ENCODE peak calls at places on chromosomes 6 and 20, in nine cellular contexts. One of them, this sample, is unnamed.

GRCh38 chr6:43644940-43645612 is at the start of gene RSPH9:
- DNase-seq in non-pigmented ciliary epithelial cell: no peak
- DNase-seq in substantia nigra: peak; percentile 84
- DNase-seq in stimulated activated CD8-positive, alpha-beta memory T cell treated with anti-CD3 and anti-CD28 coated beads, Interleukin-15, amount 100 ng/mL, for 24 hours: no peak
- DNase-seq in EL: peak; percentile 65
- DNase-seq in GM13976: peak; percentile 83
- DNase-seq in immature natural killer cell: peak; percentile 44
- DNase-seq in B cell: peak; percentile 76
- DNase-seq in left cardiac atrium: peak; percentile 81
- DNase-seq in this sample: peak; percentile 73

GRCh38 chr20:62536731-62537401 is 61.1 kb upstream of the GATA5 start:
- DNase-seq in EL: peak; percentile 53
- DNase-seq in B cell: no peak
- DNase-seq in left cardiac atrium: no peak
- DNase-seq in non-pigmented ciliary epithelial cell: no peak
- DNase-seq in stimulated activated CD8-positive, alpha-beta memory T cell treated with anti-CD3 and anti-CD28 coated beads, Interleukin-15, amount 100 ng/mL, for 24 hours: no peak
- DNase-seq in GM13976: no peak
- DNase-seq in immature natural killer cell: no peak
- DNase-seq in substantia nigra: no peak
- DNase-seq in this sample: no peak

GRCh38 chr20:13441388-13441787 is 197.3 kb downstream of the TASP1 start:
- DNase-seq in EL: no peak
- DNase-seq in GM13976: no peak
- DNase-seq in immature natural killer cell: no peak
- DNase-seq in left cardiac atrium: no peak
- DNase-seq in B cell: no peak
- DNase-seq in substantia nigra: no peak
- DNase-seq in stimulated activated CD8-positive, alpha-beta memory T cell treated with anti-CD3 and anti-CD28 coated beads, Interleukin-15, amount 100 ng/mL, for 24 hours: no peak
- DNase-seq in non-pigmented ciliary epithelial cell: no peak
- DNase-seq in this sample: no peak

GRCh38 chr6:3231213-3232016 is 4.0 kb upstream of the TUBB2B start:
- DNase-seq in EL: peak; percentile 80
- DNase-seq in GM13976: no peak
- DNase-seq in stimulated activated CD8-positive, alpha-beta memory T cell treated with anti-CD3 and anti-CD28 coated beads, Interleukin-15, amount 100 ng/mL, for 24 hours: no peak
- DNase-seq in immature natural killer cell: no peak
- DNase-seq in non-pigmented ciliary epithelial cell: no peak
- DNase-seq in substantia nigra: peak; percentile 69
- DNase-seq in left cardiac atrium: peak; percentile 77
- DNase-seq in B cell: no peak
- DNase-seq in this sample: peak; percentile 81

GRCh38 chr6:46380152-46380807 is 111.0 kb downstream of the RCAN2 start:
- DNase-seq in GM13976: no peak
- DNase-seq in non-pigmented ciliary epithelial cell: no peak
- DNase-seq in stimulated activated CD8-positive, alpha-beta memory T cell treated with anti-CD3 and anti-CD28 coated beads, Interleukin-15, amount 100 ng/mL, for 24 hours: no peak
- DNase-seq in left cardiac atrium: no peak
- DNase-seq in substantia nigra: no peak
- DNase-seq in B cell: no peak
- DNase-seq in EL: no peak
- DNase-seq in immature natural killer cell: no peak
- DNase-seq in this sample: no peak

GRCh38 chr6:161423271-161423670 is 149.4 kb upstream of the AGPAT4 start:
- DNase-seq in immature natural killer cell: no peak
- DNase-seq in EL: no peak
- DNase-seq in non-pigmented ciliary epithelial cell: no peak
- DNase-seq in stimulated activated CD8-positive, alpha-beta memory T cell treated with anti-CD3 and anti-CD28 coated beads, Interleukin-15, amount 100 ng/mL, for 24 hours: no peak
- DNase-seq in substantia nigra: no peak
- DNase-seq in GM13976: no peak
- DNase-seq in left cardiac atrium: no peak
- DNase-seq in B cell: no peak
- DNase-seq in this sample: no peak

GRCh38 chr20:37243076-37243936 is 18.3 kb downstream of the GHRH start:
- DNase-seq in stimulated activated CD8-positive, alpha-beta memory T cell treated with anti-CD3 and anti-CD28 coated beads, Interleukin-15, amount 100 ng/mL, for 24 hours: no peak
- DNase-seq in GM13976: no peak
- DNase-seq in non-pigmented ciliary epithelial cell: no peak
- DNase-seq in immature natural killer cell: no peak
- DNase-seq in B cell: no peak
- DNase-seq in EL: no peak
- DNase-seq in substantia nigra: peak; percentile 47
- DNase-seq in left cardiac atrium: no peak
- DNase-seq in this sample: no peak

GRCh38 chr20:25071722-25072121 is 10.2 kb downstream of the VSX1 start:
- DNase-seq in immature natural killer cell: no peak
- DNase-seq in EL: no peak
- DNase-seq in non-pigmented ciliary epithelial cell: no peak
- DNase-seq in left cardiac atrium: no peak
- DNase-seq in stimulated activated CD8-positive, alpha-beta memory T cell treated with anti-CD3 and anti-CD28 coated beads, Interleukin-15, amount 100 ng/mL, for 24 hours: no peak
- DNase-seq in GM13976: no peak
- DNase-seq in B cell: no peak
- DNase-seq in substantia nigra: no peak
- DNase-seq in this sample: no peak

GRCh38 chr20:39264506-39265172 is 302.5 kb downstream of the DHX35 start:
- DNase-seq in stimulated activated CD8-positive, alpha-beta memory T cell treated with anti-CD3 and anti-CD28 coated beads, Interleukin-15, amount 100 ng/mL, for 24 hours: peak; percentile 4
- DNase-seq in substantia nigra: peak; percentile 58
- DNase-seq in left cardiac atrium: peak; percentile 69
- DNase-seq in EL: peak; percentile 74
- DNase-seq in B cell: no peak
- DNase-seq in immature natural killer cell: peak; percentile 7
- DNase-seq in GM13976: peak; percentile 55
- DNase-seq in non-pigmented ciliary epithelial cell: peak; percentile 28
- DNase-seq in this sample: peak; percentile 91

GRCh38 chr6:167721291-167721690 is 105.4 kb upstream of the AFDN start:
- DNase-seq in non-pigmented ciliary epithelial cell: no peak
- DNase-seq in left cardiac atrium: no peak
- DNase-seq in stimulated activated CD8-positive, alpha-beta memory T cell treated with anti-CD3 and anti-CD28 coated beads, Interleukin-15, amount 100 ng/mL, for 24 hours: no peak
- DNase-seq in B cell: no peak
- DNase-seq in substantia nigra: no peak
- DNase-seq in immature natural killer cell: no peak
- DNase-seq in EL: no peak
- DNase-seq in GM13976: no peak
- DNase-seq in this sample: no peak

GRCh38 chr6:83696674-83697073 is 12.2 kb downstream of the SNAP91 start:
- DNase-seq in substantia nigra: no peak
- DNase-seq in B cell: no peak
- DNase-seq in immature natural killer cell: no peak
- DNase-seq in left cardiac atrium: no peak
- DNase-seq in stimulated activated CD8-positive, alpha-beta memory T cell treated with anti-CD3 and anti-CD28 coated beads, Interleukin-15, amount 100 ng/mL, for 24 hours: no peak
- DNase-seq in EL: peak; percentile 36
- DNase-seq in non-pigmented ciliary epithelial cell: no peak
- DNase-seq in GM13976: no peak
- DNase-seq in this sample: no peak

GRCh38 chr6:125363360-125364121 is 61.8 kb upstream of the HDDC2 start:
- DNase-seq in immature natural killer cell: no peak
- DNase-seq in GM13976: peak; percentile 17
- DNase-seq in left cardiac atrium: peak; percentile 69
- DNase-seq in non-pigmented ciliary epithelial cell: no peak
- DNase-seq in stimulated activated CD8-positive, alpha-beta memory T cell treated with anti-CD3 and anti-CD28 coated beads, Interleukin-15, amount 100 ng/mL, for 24 hours: no peak
- DNase-seq in substantia nigra: peak; percentile 44
- DNase-seq in EL: peak; percentile 36
- DNase-seq in B cell: no peak
- DNase-seq in this sample: peak; percentile 11

GRCh38 chr20:40963505-40963845 is 65.1 kb upstream of the TOP1 start:
- DNase-seq in non-pigmented ciliary epithelial cell: no peak
- DNase-seq in GM13976: no peak
- DNase-seq in EL: no peak
- DNase-seq in immature natural killer cell: no peak
- DNase-seq in stimulated activated CD8-positive, alpha-beta memory T cell treated with anti-CD3 and anti-CD28 coated beads, Interleukin-15, amount 100 ng/mL, for 24 hours: no peak
- DNase-seq in substantia nigra: no peak
- DNase-seq in left cardiac atrium: no peak
- DNase-seq in B cell: no peak
- DNase-seq in this sample: no peak

GRCh38 chr6:165227644-165228329 is 81.6 kb downstream of the C6orf118 start:
- DNase-seq in immature natural killer cell: no peak
- DNase-seq in substantia nigra: no peak
- DNase-seq in non-pigmented ciliary epithelial cell: no peak
- DNase-seq in left cardiac atrium: no peak
- DNase-seq in EL: no peak
- DNase-seq in B cell: no peak
- DNase-seq in GM13976: no peak
- DNase-seq in stimulated activated CD8-positive, alpha-beta memory T cell treated with anti-CD3 and anti-CD28 coated beads, Interleukin-15, amount 100 ng/mL, for 24 hours: no peak
- DNase-seq in this sample: peak; percentile 83

GRCh38 chr6:163872335-163872734 is 457.8 kb downstream of the QKI start:
- DNase-seq in left cardiac atrium: no peak
- DNase-seq in substantia nigra: no peak
- DNase-seq in EL: peak; percentile 96
- DNase-seq in non-pigmented ciliary epithelial cell: no peak
- DNase-seq in B cell: no peak
- DNase-seq in stimulated activated CD8-positive, alpha-beta memory T cell treated with anti-CD3 and anti-CD28 coated beads, Interleukin-15, amount 100 ng/mL, for 24 hours: no peak
- DNase-seq in GM13976: no peak
- DNase-seq in immature natural killer cell: no peak
- DNase-seq in this sample: no peak

GRCh38 chr6:29603456-29603855 is 18.5 kb downstream of the OR2H2 start:
- DNase-seq in substantia nigra: no peak
- DNase-seq in non-pigmented ciliary epithelial cell: no peak
- DNase-seq in EL: no peak
- DNase-seq in immature natural killer cell: no peak
- DNase-seq in GM13976: no peak
- DNase-seq in B cell: no peak
- DNase-seq in left cardiac atrium: no peak
- DNase-seq in stimulated activated CD8-positive, alpha-beta memory T cell treated with anti-CD3 and anti-CD28 coated beads, Interleukin-15, amount 100 ng/mL, for 24 hours: no peak
- DNase-seq in this sample: no peak

GRCh38 chr6:89433637-89434499 is 916 bp downstream of the ANKRD6 start:
- DNase-seq in stimulated activated CD8-positive, alpha-beta memory T cell treated with anti-CD3 and anti-CD28 coated beads, Interleukin-15, amount 100 ng/mL, for 24 hours: no peak
- DNase-seq in immature natural killer cell: peak; percentile 28
- DNase-seq in left cardiac atrium: peak; percentile 37
- DNase-seq in B cell: peak; percentile 72
- DNase-seq in EL: no peak
- DNase-seq in substantia nigra: peak; percentile 54
- DNase-seq in GM13976: peak; percentile 55
- DNase-seq in non-pigmented ciliary epithelial cell: no peak
- DNase-seq in this sample: no peak

GRCh38 chr6:25002326-25003066 is 66.7 kb upstream of the RIPOR2 start:
- DNase-seq in non-pigmented ciliary epithelial cell: no peak
- DNase-seq in immature natural killer cell: no peak
- DNase-seq in stimulated activated CD8-positive, alpha-beta memory T cell treated with anti-CD3 and anti-CD28 coated beads, Interleukin-15, amount 100 ng/mL, for 24 hours: no peak
- DNase-seq in substantia nigra: no peak
- DNase-seq in B cell: no peak
- DNase-seq in left cardiac atrium: no peak
- DNase-seq in EL: no peak
- DNase-seq in GM13976: no peak
- DNase-seq in this sample: no peak

GRCh38 chr20:11261533-11262000 is 587.8 kb upstream of the JAG1 start:
- DNase-seq in B cell: no peak
- DNase-seq in immature natural killer cell: no peak
- DNase-seq in EL: peak; percentile 89
- DNase-seq in substantia nigra: no peak
- DNase-seq in stimulated activated CD8-positive, alpha-beta memory T cell treated with anti-CD3 and anti-CD28 coated beads, Interleukin-15, amount 100 ng/mL, for 24 hours: no peak
- DNase-seq in non-pigmented ciliary epithelial cell: peak; percentile 79
- DNase-seq in left cardiac atrium: no peak
- DNase-seq in GM13976: no peak
- DNase-seq in this sample: peak; percentile 77

GRCh38 chr6:29739136-29739881 is 16.1 kb downstream of the HLA-F start:
- DNase-seq in left cardiac atrium: no peak
- DNase-seq in substantia nigra: no peak
- DNase-seq in EL: no peak
- DNase-seq in stimulated activated CD8-positive, alpha-beta memory T cell treated with anti-CD3 and anti-CD28 coated beads, Interleukin-15, amount 100 ng/mL, for 24 hours: no peak
- DNase-seq in non-pigmented ciliary epithelial cell: no peak
- DNase-seq in immature natural killer cell: no peak
- DNase-seq in GM13976: no peak
- DNase-seq in B cell: no peak
- DNase-seq in this sample: no peak

GRCh38 chr20:61271273-61272221 is 19.5 kb downstream of the CDH4 start:
- DNase-seq in GM13976: no peak
- DNase-seq in immature natural killer cell: no peak
- DNase-seq in EL: no peak
- DNase-seq in non-pigmented ciliary epithelial cell: no peak
- DNase-seq in B cell: no peak
- DNase-seq in left cardiac atrium: no peak
- DNase-seq in stimulated activated CD8-positive, alpha-beta memory T cell treated with anti-CD3 and anti-CD28 coated beads, Interleukin-15, amount 100 ng/mL, for 24 hours: no peak
- DNase-seq in substantia nigra: peak; percentile 58
- DNase-seq in this sample: peak; percentile 14

GRCh38 chr20:44948513-44948912 is 11.7 kb downstream of the TOMM34 start:
- DNase-seq in GM13976: no peak
- DNase-seq in B cell: no peak
- DNase-seq in EL: no peak
- DNase-seq in left cardiac atrium: no peak
- DNase-seq in non-pigmented ciliary epithelial cell: no peak
- DNase-seq in immature natural killer cell: no peak
- DNase-seq in stimulated activated CD8-positive, alpha-beta memory T cell treated with anti-CD3 and anti-CD28 coated beads, Interleukin-15, amount 100 ng/mL, for 24 hours: no peak
- DNase-seq in substantia nigra: no peak
- DNase-seq in this sample: no peak

GRCh38 chr6:45543298-45544235 is 165.8 kb upstream of the SUPT3H start:
- DNase-seq in GM13976: no peak
- DNase-seq in stimulated activated CD8-positive, alpha-beta memory T cell treated with anti-CD3 and anti-CD28 coated beads, Interleukin-15, amount 100 ng/mL, for 24 hours: no peak
- DNase-seq in B cell: no peak
- DNase-seq in substantia nigra: no peak
- DNase-seq in non-pigmented ciliary epithelial cell: no peak
- DNase-seq in left cardiac atrium: no peak
- DNase-seq in EL: peak; percentile 53
- DNase-seq in immature natural killer cell: no peak
- DNase-seq in this sample: no peak

GRCh38 chr6:154535146-154535545 is 24.7 kb upstream of the CNKSR3 start:
- DNase-seq in immature natural killer cell: no peak
- DNase-seq in EL: no peak
- DNase-seq in GM13976: no peak
- DNase-seq in stimulated activated CD8-positive, alpha-beta memory T cell treated with anti-CD3 and anti-CD28 coated beads, Interleukin-15, amount 100 ng/mL, for 24 hours: no peak
- DNase-seq in non-pigmented ciliary epithelial cell: no peak
- DNase-seq in B cell: no peak
- DNase-seq in substantia nigra: no peak
- DNase-seq in left cardiac atrium: no peak
- DNase-seq in this sample: no peak

GRCh38 chr6:27019651-27020552 is 227.6 kb upstream of the PRSS16 start:
- DNase-seq in non-pigmented ciliary epithelial cell: peak; percentile 63
- DNase-seq in left cardiac atrium: peak; percentile 90
- DNase-seq in EL: peak; percentile 94
- DNase-seq in immature natural killer cell: peak; percentile 36
- DNase-seq in substantia nigra: peak; percentile 60
- DNase-seq in B cell: no peak
- DNase-seq in GM13976: peak; percentile 82
- DNase-seq in stimulated activated CD8-positive, alpha-beta memory T cell treated with anti-CD3 and anti-CD28 coated beads, Interleukin-15, amount 100 ng/mL, for 24 hours: peak; percentile 33
- DNase-seq in this sample: peak; percentile 88

GRCh38 chr6:104404377-104404776 is 455.3 kb downstream of the HACE1 start:
- DNase-seq in substantia nigra: no peak
- DNase-seq in immature natural killer cell: no peak
- DNase-seq in non-pigmented ciliary epithelial cell: peak; percentile 3
- DNase-seq in left cardiac atrium: no peak
- DNase-seq in B cell: no peak
- DNase-seq in stimulated activated CD8-positive, alpha-beta memory T cell treated with anti-CD3 and anti-CD28 coated beads, Interleukin-15, amount 100 ng/mL, for 24 hours: no peak
- DNase-seq in EL: peak; percentile 4
- DNase-seq in GM13976: no peak
- DNase-seq in this sample: no peak

GRCh38 chr6:18509871-18510643 is 122.9 kb downstream of the RNF144B start:
- DNase-seq in EL: no peak
- DNase-seq in B cell: no peak
- DNase-seq in stimulated activated CD8-positive, alpha-beta memory T cell treated with anti-CD3 and anti-CD28 coated beads, Interleukin-15, amount 100 ng/mL, for 24 hours: no peak
- DNase-seq in left cardiac atrium: no peak
- DNase-seq in non-pigmented ciliary epithelial cell: no peak
- DNase-seq in immature natural killer cell: no peak
- DNase-seq in GM13976: no peak
- DNase-seq in substantia nigra: no peak
- DNase-seq in this sample: peak; percentile 35

GRCh38 chr6:148076046-148076445 is 266.6 kb upstream of the SASH1 start:
- DNase-seq in GM13976: no peak
- DNase-seq in B cell: no peak
- DNase-seq in left cardiac atrium: no peak
- DNase-seq in EL: no peak
- DNase-seq in immature natural killer cell: no peak
- DNase-seq in non-pigmented ciliary epithelial cell: no peak
- DNase-seq in stimulated activated CD8-positive, alpha-beta memory T cell treated with anti-CD3 and anti-CD28 coated beads, Interleukin-15, amount 100 ng/mL, for 24 hours: no peak
- DNase-seq in substantia nigra: no peak
- DNase-seq in this sample: no peak

GRCh38 chr6:137866200-137866913 is 702 bp upstream of the TNFAIP3 start:
- DNase-seq in B cell: no peak
- DNase-seq in EL: no peak
- DNase-seq in substantia nigra: peak; percentile 57
- DNase-seq in stimulated activated CD8-positive, alpha-beta memory T cell treated with anti-CD3 and anti-CD28 coated beads, Interleukin-15, amount 100 ng/mL, for 24 hours: peak; percentile 58
- DNase-seq in immature natural killer cell: no peak
- DNase-seq in non-pigmented ciliary epithelial cell: no peak
- DNase-seq in GM13976: no peak
- DNase-seq in left cardiac atrium: no peak
- DNase-seq in this sample: no peak

GRCh38 chr6:113488061-113488460 is 369.1 kb upstream of the MARCKS start:
- DNase-seq in B cell: no peak
- DNase-seq in left cardiac atrium: no peak
- DNase-seq in GM13976: no peak
- DNase-seq in stimulated activated CD8-positive, alpha-beta memory T cell treated with anti-CD3 and anti-CD28 coated beads, Interleukin-15, amount 100 ng/mL, for 24 hours: no peak
- DNase-seq in substantia nigra: no peak
- DNase-seq in EL: no peak
- DNase-seq in immature natural killer cell: no peak
- DNase-seq in non-pigmented ciliary epithelial cell: no peak
- DNase-seq in this sample: no peak

GRCh38 chr6:13526718-13527668 is 39.6 kb upstream of the GFOD1 start:
- DNase-seq in immature natural killer cell: peak; percentile 40
- DNase-seq in EL: no peak
- DNase-seq in B cell: peak; percentile 82
- DNase-seq in left cardiac atrium: no peak
- DNase-seq in stimulated activated CD8-positive, alpha-beta memory T cell treated with anti-CD3 and anti-CD28 coated beads, Interleukin-15, amount 100 ng/mL, for 24 hours: no peak
- DNase-seq in non-pigmented ciliary epithelial cell: no peak
- DNase-seq in substantia nigra: peak; percentile 55
- DNase-seq in GM13976: no peak
- DNase-seq in this sample: peak; percentile 25

This sample was measured in AG08395.